ENCODE peak calls at places on chromosomes 13 and 19, in eight cellular contexts. F, I, R, P, T, D, E and Q are unnamed samples.
A peak's percentile ranks its signal among the peaks of the same experiment; 100 is the strongest.

GRCh38 chr19:14555918-14556661 is 15.8 kb downstream of the NDUFB7 start:
- ATAC-seq in E (peak; percentile 18), D (no peak), R (no peak), I (no peak), P (peak; percentile 5), F (peak; percentile 29), T (no peak), Q (no peak)

GRCh38 chr19:42471554-42472249 is 29.0 kb upstream of the CXCL17 start:
- ATAC-seq in E (no peak), D (peak; percentile 51), I (no peak), T (no peak), R (no peak), F (no peak), P (no peak), Q (no peak)

GRCh38 chr13:42575938-42576337 is 2.0 kb downstream of the TNFSF11 start:
- ATAC-seq in I (no peak), D (no peak), R (no peak), F (no peak), T (no peak), E (no peak), P (no peak), Q (no peak)

GRCh38 chr13:113413178-113413897 is 40.0 kb downstream of the ADPRHL1 start:
- ATAC-seq in E (no peak), F (no peak), T (peak; percentile 33), P (no peak), I (no peak), R (peak; percentile 60), D (peak; percentile 21), Q (no peak)

GRCh38 chr19:35446194-35446593 is 1.9 kb upstream of the FFAR2 start:
- ATAC-seq in T (no peak), F (peak; percentile 89), P (peak; percentile 70), D (peak; percentile 54), R (no peak), E (peak; percentile 54), I (peak; percentile 86), Q (no peak)

GRCh38 chr13:43574601-43575000 is 212.2 kb downstream of the ENOX1 start:
- ATAC-seq in D (no peak), P (no peak), I (no peak), E (no peak), R (no peak), F (no peak), T (no peak), Q (no peak)

GRCh38 chr19:49442354-49442753 is 1.0 kb upstream of the SLC17A7 start:
- ATAC-seq in P (no peak), R (peak; percentile 5), D (peak; percentile 2), E (no peak), I (no peak), T (no peak), F (no peak), Q (no peak)

GRCh38 chr19:813359-814107 is 8.2 kb downstream of the PLPPR3 start:
- ATAC-seq in F (no peak), T (no peak), E (peak; percentile 4), R (no peak), I (no peak), P (no peak), D (peak; percentile 13), Q (peak; percentile 25)

GRCh38 chr13:51220706-51221105 is 1.5 kb upstream of the FAM124A start:
- ATAC-seq in T (no peak), I (no peak), R (no peak), F (no peak), P (no peak), D (no peak), E (no peak), Q (no peak)

GRCh38 chr19:10587022-10587838 is at the start of gene AP1M2:
- ATAC-seq in P (no peak), I (no peak), E (no peak), D (no peak), T (no peak), F (no peak), R (no peak), Q (no peak)

GRCh38 chr13:44117351-44117750 is 237.6 kb downstream of the LACC1 start:
- ATAC-seq in I (no peak), D (no peak), P (no peak), R (peak; percentile 67), E (no peak), F (peak; percentile 69), T (peak; percentile 67), Q (no peak)

GRCh38 chr13:50910483-50910805 is 853 bp downstream of the RNASEH2B start:
- ATAC-seq in T (peak; percentile 63), E (peak; percentile 2), F (no peak), I (no peak), P (peak; percentile 8), R (peak; percentile 49), D (peak; percentile 55), Q (no peak)

GRCh38 chr19:32843716-32844245 is 25.8 kb downstream of the SLC7A9 start:
- ATAC-seq in P (no peak), E (no peak), T (no peak), I (no peak), F (no peak), D (no peak), R (no peak), Q (no peak)

GRCh38 chr13:88979465-88980180 is 1308.5 kb downstream of the SLITRK5 start:
- ATAC-seq in I (no peak), R (peak; percentile 94), D (peak; percentile 81), F (peak; percentile 49), E (peak; percentile 96), P (peak; percentile 76), T (no peak), Q (no peak)

GRCh38 chr19:15280915-15281683 is 48.9 kb upstream of the EPHX3 start:
- ATAC-seq in I (no peak), F (no peak), E (no peak), D (peak; percentile 90), T (peak; percentile 83), P (no peak), R (peak; percentile 90), Q (no peak)

GRCh38 chr13:113322043-113322461 is 25.0 kb downstream of the LAMP1 start:
- ATAC-seq in I (no peak), R (no peak), D (no peak), F (no peak), P (no peak), E (no peak), T (no peak), Q (no peak)

GRCh38 chr19:10811391-10812111 is 24.5 kb downstream of the TMED1 start:
- ATAC-seq in E (no peak), R (no peak), F (no peak), P (no peak), T (no peak), D (peak; percentile 7), I (no peak), Q (peak; percentile 13)

GRCh38 chr19:54795763-54796162 is 7.6 kb upstream of the KIR2DL4 start:
- ATAC-seq in P (no peak), R (no peak), I (no peak), E (no peak), D (no peak), F (no peak), T (no peak), Q (no peak)

GRCh38 chr19:35777411-35777841 is 2.1 kb downstream of the ARHGAP33 start:
- ATAC-seq in F (no peak), E (no peak), I (no peak), R (no peak), D (no peak), T (no peak), P (no peak), Q (no peak)

GRCh38 chr19:34500656-34501120 is 19.1 kb downstream of the WTIP start:
- ATAC-seq in F (peak; percentile 6), I (peak; percentile 25), R (no peak), D (no peak), E (peak; percentile 17), P (no peak), T (no peak), Q (no peak)

GRCh38 chr13:76621726-76622125 is 264.5 kb downstream of the KCTD12 start:
- ATAC-seq in R (no peak), I (no peak), E (no peak), P (no peak), D (no peak), F (no peak), T (no peak), Q (no peak)

GRCh38 chr19:38551450-38551813 is 66.3 kb downstream of the MAP4K1 start:
- ATAC-seq in F (peak; percentile 93), D (no peak), P (peak; percentile 92), R (no peak), E (peak; percentile 87), I (no peak), T (no peak), Q (peak; percentile 85)

GRCh38 chr13:48318014-48318713 is 14.6 kb downstream of the RB1 start:
- ATAC-seq in E (no peak), F (peak; percentile 10), D (peak; percentile 53), R (peak; percentile 11), I (peak; percentile 19), P (no peak), T (peak; percentile 28), Q (peak; percentile 56)

GRCh38 chr13:50969691-50970090 is 60.1 kb downstream of the RNASEH2B start:
- ATAC-seq in R (peak; percentile 24), T (no peak), F (no peak), P (no peak), E (peak; percentile 34), D (no peak), I (no peak), Q (no peak)

GRCh38 chr13:42804244-42804868 is 23.0 kb downstream of the FAM216B start:
- ATAC-seq in R (no peak), E (peak; percentile 88), I (no peak), D (no peak), P (no peak), F (no peak), T (no peak), Q (no peak)

GRCh38 chr19:1624458-1624857 is 19.2 kb upstream of the UQCR11 start:
- ATAC-seq in P (peak; percentile 69), R (peak; percentile 54), F (peak; percentile 81), D (peak; percentile 72), E (peak; percentile 71), I (peak; percentile 69), T (peak; percentile 32), Q (peak; percentile 66)

GRCh38 chr13:22017226-22017625 is 346.4 kb downstream of the FGF9 start:
- ATAC-seq in I (peak; percentile 23), D (no peak), P (no peak), E (peak; percentile 93), T (no peak), R (no peak), F (peak; percentile 68), Q (peak; percentile 86)

GRCh38 chr19:10018786-10019185 is 5.5 kb downstream of the RDH8 start:
- ATAC-seq in F (no peak), I (no peak), E (no peak), R (no peak), P (no peak), D (no peak), T (no peak), Q (no peak)

GRCh38 chr19:46784262-46785053 is 3.9 kb downstream of the SLC1A5 start:
- ATAC-seq in F (peak; percentile 38), T (peak; percentile 36), P (peak; percentile 6), E (peak; percentile 65), R (peak; percentile 25), I (no peak), D (peak; percentile 28), Q (peak; percentile 4)

GRCh38 chr19:36128392-36128736 is 11.5 kb upstream of the CAPNS1 start:
- ATAC-seq in E (peak; percentile 20), I (peak; percentile 9), D (peak; percentile 34), T (no peak), P (no peak), F (no peak), R (peak; percentile 33), Q (peak; percentile 41)

GRCh38 chr13:33363328-33363727 is 77.8 kb upstream of the STARD13 start:
- ATAC-seq in F (no peak), T (no peak), R (peak; percentile 72), E (peak; percentile 75), D (peak; percentile 34), P (no peak), I (peak; percentile 51), Q (peak; percentile 85)

GRCh38 chr19:6238643-6239281 is 41.0 kb downstream of the MLLT1 start:
- ATAC-seq in I (no peak), E (no peak), T (peak; percentile 89), D (peak; percentile 60), R (peak; percentile 61), F (no peak), P (no peak), Q (no peak)

GRCh38 chr13:76462003-76462402 is 424.2 kb downstream of the KCTD12 start:
- ATAC-seq in R (no peak), P (no peak), I (no peak), T (no peak), F (no peak), E (no peak), D (no peak), Q (no peak)

GRCh38 chr19:17684256-17684655 is 3.9 kb downstream of the UNC13A start:
- ATAC-seq in R (no peak), D (no peak), F (no peak), I (no peak), T (no peak), P (no peak), E (no peak), Q (no peak)